ENCODE peak calls at places on chromosomes 13 and 19, in four cellular contexts. P, R, S and D are unnamed samples.

GRCh38 chr19:51706296-51706695 is 13.2 kb downstream of the SPACA6 start:
- DNase-seq in P (no peak), S (no peak), R (no peak), D (no peak)

GRCh38 chr13:81821259-81821658 is 1480.3 kb upstream of the SPRY2 start:
- DNase-seq in P (no peak), R (no peak), S (no peak), D (no peak)

GRCh38 chr13:67736646-67737420 is 506.7 kb upstream of the PCDH9 start:
- DNase-seq in P (peak; percentile 55), R (peak; percentile 68), S (peak; percentile 25), D (peak; percentile 1)

GRCh38 chr19:42028304-42029216 is 34.5 kb upstream of the ATP1A3 start:
- DNase-seq in S (peak; percentile 9), P (no peak), R (peak; percentile 69), D (peak; percentile 27)

GRCh38 chr13:20360041-20360491 is 127.9 kb upstream of the GJB6 start:
- DNase-seq in S (peak; percentile 70), P (no peak), R (no peak), D (no peak)

GRCh38 chr19:18796239-18796638 is 5.1 kb upstream of the COMP start:
- DNase-seq in R (no peak), P (no peak), S (peak; percentile 23), D (no peak)

GRCh38 chr19:38511074-38511708 is 77.7 kb downstream of the RYR1 start:
- DNase-seq in S (no peak), R (no peak), P (no peak), D (no peak)

GRCh38 chr13:113207890-113208423 is 512 bp downstream of the PCID2 start:
- DNase-seq in R (peak; percentile 76), P (peak; percentile 75), S (peak; percentile 22), D (no peak)

GRCh38 chr13:114174529-114174941 is 4.5 kb upstream of the CFAP97D2 start:
- DNase-seq in S (no peak), R (no peak), P (no peak), D (no peak)

GRCh38 chr19:4748589-4748988 is 24.9 kb upstream of the DPP9 start:
- DNase-seq in R (no peak), P (no peak), S (peak; percentile 36), D (no peak)

GRCh38 chr13:26978081-26978860 is 193.3 kb downstream of the USP12 start:
- DNase-seq in S (no peak), R (no peak), P (peak; percentile 54), D (no peak)

GRCh38 chr13:39244561-39245230 is 206.4 kb downstream of the NHLRC3 start:
- DNase-seq in R (no peak), S (no peak), P (no peak), D (no peak)

GRCh38 chr13:50214514-50214913 is 199.3 kb downstream of the KCNRG start:
- DNase-seq in P (no peak), S (peak; percentile 17), R (no peak), D (no peak)

GRCh38 chr13:50140742-50141659 is 125.8 kb downstream of the KCNRG start:
- DNase-seq in R (peak; percentile 71), S (no peak), P (no peak), D (no peak)

GRCh38 chr19:33639034-33639681 is 17.4 kb downstream of the CHST8 start:
- DNase-seq in S (no peak), P (no peak), R (no peak), D (no peak)

GRCh38 chr19:19185853-19186728 is 5.9 kb downstream of the BORCS8 start:
- DNase-seq in S (peak; percentile 57), R (peak; percentile 81), P (peak; percentile 59), D (peak; percentile 64)

GRCh38 chr19:51702103-51702753 is 9.1 kb downstream of the SPACA6 start:
- DNase-seq in R (peak; percentile 85), P (peak; percentile 90), S (peak; percentile 54), D (peak; percentile 45)

GRCh38 chr13:52395704-52396103 is 10.3 kb downstream of the THSD1 start:
- DNase-seq in P (no peak), S (no peak), R (no peak), D (no peak)

DNA sequence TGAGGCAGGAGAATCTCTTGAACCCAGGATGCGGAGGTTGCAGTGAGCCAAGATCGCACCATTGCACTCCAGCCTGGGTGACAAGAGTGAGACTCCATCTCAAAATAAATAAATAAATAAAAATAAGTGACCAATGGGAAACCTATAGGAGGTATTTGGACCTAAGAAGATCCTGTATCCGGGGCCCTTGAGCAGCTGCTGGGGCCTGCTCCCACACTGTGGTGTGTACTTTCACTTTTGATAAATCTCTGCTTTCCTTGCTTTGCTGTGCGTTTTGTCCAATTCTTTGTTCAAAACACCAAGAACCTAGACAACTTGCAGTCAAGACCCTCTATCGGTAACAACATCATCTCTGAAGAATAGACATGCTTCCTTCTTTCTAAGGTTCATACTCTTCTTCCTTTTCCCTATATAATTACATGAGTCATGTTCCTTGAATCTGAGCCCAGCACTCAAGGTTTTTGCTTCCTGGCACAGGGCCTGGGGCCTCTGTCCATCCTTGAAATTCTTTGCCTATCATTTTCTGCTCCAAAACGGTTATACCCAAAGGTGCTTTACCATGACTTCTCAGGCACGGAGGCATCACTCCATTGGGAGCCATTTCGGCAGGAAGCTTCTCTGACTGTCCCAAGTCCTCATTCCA is 14.2 kb upstream of the PNMA8C start:
- DNase-seq in R (no peak), P (no peak), S (peak; percentile 85), D (no peak)
- TF ChIP-seq EZH2phosphoT487 in R (no peak), P (no peak), S (no peak), D (no peak)

GRCh38 chr13:99433543-99434075 is 67.7 kb upstream of the TM9SF2 start:
- DNase-seq in R (no peak), P (no peak), S (no peak), D (no peak)

GRCh38 chr13:99435116-99435515 is 66.2 kb upstream of the TM9SF2 start:
- DNase-seq in S (no peak), R (no peak), P (no peak), D (no peak)

GRCh38 chr13:99431927-99432636 is 69.2 kb upstream of the TM9SF2 start:
- DNase-seq in S (no peak), P (no peak), R (no peak), D (peak; percentile 29)

GRCh38 chr13:99434258-99434788 is 66.9 kb upstream of the TM9SF2 start:
- DNase-seq in P (peak; percentile 33), S (no peak), R (no peak), D (no peak)

DNA sequence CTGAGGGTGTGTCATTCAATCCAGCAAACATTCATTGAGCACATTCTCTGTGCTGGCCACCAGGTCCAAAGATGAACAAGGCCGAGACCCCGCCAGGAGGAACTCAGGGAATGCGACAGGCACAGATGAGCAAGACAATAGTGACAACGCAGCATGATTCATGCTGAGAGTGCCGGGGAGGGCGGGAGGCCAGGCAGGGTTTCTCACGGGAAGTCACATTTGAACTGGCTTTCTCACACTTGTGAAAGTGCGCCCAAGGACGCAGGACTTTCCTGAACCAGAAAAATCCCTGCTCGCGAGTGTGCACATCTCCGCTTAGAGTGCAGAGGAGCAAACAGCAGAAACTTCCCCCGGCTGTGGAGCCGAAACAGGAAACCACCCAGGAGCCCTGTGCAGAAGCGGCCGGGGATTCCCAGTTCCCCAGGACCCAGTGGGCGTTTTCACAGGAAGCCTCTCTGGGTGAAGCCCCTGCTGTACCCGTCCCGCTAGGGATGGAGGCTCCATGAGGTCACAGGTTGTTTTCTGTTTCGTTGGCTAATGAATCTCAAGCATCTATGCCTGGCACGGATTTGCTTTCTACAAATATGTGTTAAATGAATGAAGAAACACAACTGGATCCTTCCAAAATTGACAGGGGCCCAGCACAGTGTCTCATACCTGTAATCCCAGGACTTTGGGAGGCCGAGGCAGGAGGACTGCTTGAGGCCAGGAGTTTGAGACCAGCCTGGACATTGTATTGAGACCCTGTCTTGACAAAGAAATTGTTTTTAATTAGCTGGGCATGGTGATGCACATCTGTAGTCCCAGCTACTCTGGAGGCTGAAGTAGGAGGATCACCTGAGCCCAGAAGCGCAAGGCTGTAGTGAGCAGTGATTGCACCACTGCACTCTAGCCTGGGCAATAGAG is 68.4 kb upstream of the TM9SF2 start:
- DNase-seq in R (peak; percentile 79), S (peak; percentile 75), P (peak; percentile 49), D (peak; percentile 28)
- TF ChIP-seq CTCF in R (no peak), S (no peak), P (no peak), D (no peak)

GRCh38 chr13:31866099-31866498 is 126.8 kb downstream of the RXFP2 start:
- DNase-seq in S (no peak), P (no peak), R (no peak), D (no peak)

GRCh38 chr13:31867709-31868108 is 128.4 kb downstream of the RXFP2 start:
- DNase-seq in R (no peak), P (no peak), S (no peak), D (no peak)

GRCh38 chr13:31864307-31864706 is 125.0 kb downstream of the RXFP2 start:
- DNase-seq in P (no peak), S (no peak), R (no peak), D (no peak)

GRCh38 chr13:31870511-31870910 is 131.2 kb downstream of the RXFP2 start:
- DNase-seq in P (no peak), R (no peak), S (no peak), D (no peak)

GRCh38 chr13:31869582-31869981 is 130.3 kb downstream of the RXFP2 start:
- DNase-seq in S (no peak), P (no peak), R (no peak), D (no peak)
- H3K4me2 ChIP-seq in S (no peak overlapping the region), P (no peak overlapping the region), R (no peak overlapping the region), D (no peak overlapping the region)

DNA sequence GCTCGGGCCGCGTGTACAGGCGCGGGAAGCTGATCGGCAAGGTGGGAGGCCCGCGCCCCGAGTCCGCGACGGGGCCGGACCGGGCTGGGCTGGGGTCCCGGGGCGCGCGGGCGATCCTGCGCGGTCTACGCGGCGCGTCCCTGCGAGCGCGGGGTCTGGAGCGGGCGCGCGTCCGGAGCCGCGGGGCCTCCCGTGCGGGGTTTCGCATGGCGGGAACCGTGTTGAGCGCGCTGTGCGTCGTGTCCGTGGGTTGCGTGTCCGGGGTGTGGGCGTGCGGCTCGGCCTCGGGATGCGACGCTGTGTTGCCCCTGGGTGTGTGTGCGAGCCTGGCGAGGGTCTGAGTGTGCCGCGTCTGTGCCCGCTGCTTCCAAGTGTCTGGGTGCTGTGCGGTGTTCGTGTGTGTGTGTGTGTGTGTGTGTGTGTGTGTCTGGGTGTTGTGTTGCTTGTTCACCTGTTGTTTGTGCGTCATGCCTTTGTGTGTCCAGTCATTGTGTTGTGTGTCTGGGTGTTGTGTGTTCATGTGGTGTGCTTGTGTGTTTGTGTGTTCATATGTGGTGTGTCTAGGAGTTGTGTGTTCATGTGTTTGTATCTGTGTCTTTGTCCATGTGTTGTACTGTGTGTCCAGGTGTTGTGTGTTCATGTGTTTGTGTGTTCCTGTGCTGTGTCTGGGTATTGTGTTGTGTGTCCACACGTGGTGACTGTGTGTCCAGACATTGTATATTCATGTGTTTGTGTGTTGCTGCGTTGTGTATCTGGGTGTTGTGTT is 512 bp downstream of the PLK5 start:
- DNase-seq in R (no peak), S (no peak), P (no peak), D (no peak)
- TF ChIP-seq EZH2phosphoT487 in R (peak; percentile 52), S (no peak), P (no peak), D (no peak)

GRCh38 chr19:40366697-40367561 is 18.4 kb downstream of the PLD3 start:
- DNase-seq in S (no peak), R (peak; percentile 72), P (peak; percentile 74), D (no peak)
- TF ChIP-seq CTCF in S (no peak), R (peak; percentile 31), P (no peak), D (no peak)

GRCh38 chr19:55391702-55392615 is 6.2 kb downstream of the RPL28 start:
- DNase-seq in R (no peak), P (no peak), S (peak; percentile 46), D (no peak)
- H3K4me2 ChIP-seq in R (peak overlapping the region; percentile 45), P (no peak overlapping the region), S (no peak overlapping the region), D (no peak overlapping the region)

GRCh38 chr13:91297503-91297902 is 50.0 kb upstream of the MIR17HG start:
- DNase-seq in S (no peak), P (no peak), R (no peak), D (no peak)
- TF ChIP-seq EZH2phosphoT487 in S (no peak), P (no peak), R (no peak), D (no peak)

GRCh38 chr13:92716749-92717148 is 509.9 kb upstream of the GPC6 start:
- DNase-seq in P (no peak), R (no peak), S (peak; percentile 2), D (no peak)
- TF ChIP-seq CTCF in P (peak; percentile 38), R (peak; percentile 31), S (peak; percentile 39), D (no peak)